ENCODE peak calls at places on chromosomes 6 and 20, in seven cellular contexts. C, O, T, G, W, R and E are unnamed samples.

GRCh38 chr20:34365765-34366213 is 2.7 kb downstream of the ITCH start:
- DNase-seq in G (no peak), O (no peak), R (no peak), C (no peak), T (no peak), W (no peak), E (no peak)

GRCh38 chr6:2181567-2181966 is 63.8 kb downstream of the GMDS start:
- DNase-seq in G (no peak), R (no peak), O (no peak), T (no peak), C (no peak), W (no peak), E (no peak)

GRCh38 chr6:156425374-156425773 is 351.8 kb upstream of the ARID1B start:
- DNase-seq in G (no peak), R (no peak), W (peak), C (no peak), O (peak), T (peak), E (no peak)

GRCh38 chr6:18277181-18278006 is 13.1 kb upstream of the DEK start:
- DNase-seq in G (peak), W (no peak), T (no peak), C (no peak), O (peak), R (peak), E (no peak)

GRCh38 chr6:103231185-103231584 is 1628.5 kb downstream of the HACE1 start:
- DNase-seq in C (no peak), R (no peak), T (no peak), G (no peak), O (no peak), W (no peak), E (no peak)

GRCh38 chr6:3321042-3321441 is 62.3 kb downstream of the PSMG4 start:
- DNase-seq in W (no peak), T (no peak), G (no peak), C (no peak), R (no peak), O (no peak), E (no peak)

GRCh38 chr20:9051508-9051907 is 17.4 kb upstream of the PLCB4 start:
- DNase-seq in W (peak), G (no peak), O (peak), R (no peak), C (no peak), T (peak), E (no peak)

GRCh38 chr6:121630716-121631115 is 195.3 kb downstream of the GJA1 start:
- DNase-seq in R (no peak), T (no peak), C (no peak), W (no peak), G (no peak), O (no peak), E (no peak)

GRCh38 chr6:30682181-30683117 is 4.0 kb downstream of the PPP1R18 start:
- DNase-seq in R (no peak), O (peak), G (no peak), T (peak), W (peak), C (peak), E (no peak)

GRCh38 chr6:124022641-124023040 is 219.0 kb downstream of the NKAIN2 start:
- DNase-seq in O (no peak), R (no peak), W (no peak), G (no peak), C (no peak), T (no peak), E (no peak)

GRCh38 chr6:151475653-151476523 is 17.9 kb upstream of the CCDC170 start:
- DNase-seq in W (peak), T (peak), O (peak), C (no peak), R (peak), G (peak), E (no peak)

GRCh38 chr6:138374815-138375214 is 2.9 kb upstream of the SMIM28 start:
- DNase-seq in C (no peak), O (no peak), W (no peak), G (no peak), R (no peak), T (no peak), E (no peak)

GRCh38 chr20:33859157-33859695 is 48.1 kb downstream of the CHMP4B start:
- DNase-seq in O (no peak), W (no peak), C (peak), T (no peak), G (no peak), R (no peak), E (no peak)

GRCh38 chr6:134177753-134178229 is 125.4 kb upstream of the SLC2A12 start:
- DNase-seq in T (peak), C (no peak), W (peak), G (no peak), R (no peak), O (peak), E (no peak)

GRCh38 chr6:119126826-119127225 is 48.4 kb upstream of the FAM184A start:
- DNase-seq in W (no peak), C (no peak), R (no peak), G (no peak), T (no peak), O (no peak), E (no peak)

GRCh38 chr20:18272451-18272850 is 15.9 kb upstream of the ZNF133 start:
- DNase-seq in G (no peak), T (peak), W (peak), O (peak), C (peak), R (no peak), E (no peak)

GRCh38 chr6:14452567-14453527 is 335.3 kb downstream of the CD83 start:
- DNase-seq in G (no peak), O (no peak), T (no peak), W (no peak), C (no peak), R (no peak), E (no peak)

GRCh38 chr6:132931937-132932336 is 117.6 kb downstream of the RPS12 start:
- DNase-seq in G (no peak), R (no peak), W (peak), C (no peak), O (peak), T (peak), E (peak)

GRCh38 chr20:34938466-34939163 is 17.0 kb downstream of the GSS start:
- DNase-seq in O (no peak), C (peak), G (no peak), W (no peak), R (no peak), T (no peak), E (peak)

GRCh38 chr20:33852971-33853813 is 42.0 kb downstream of the CHMP4B start:
- DNase-seq in G (no peak), C (no peak), O (no peak), T (no peak), R (no peak), W (no peak), E (no peak)

GRCh38 chr6:26484161-26484560 is 15.9 kb upstream of the BTN1A1 start:
- DNase-seq in C (no peak), W (no peak), R (no peak), T (no peak), O (no peak), G (no peak), E (no peak)

GRCh38 chr6:43128926-43129325 is 42.1 kb upstream of the SRF start:
- DNase-seq in W (no peak), O (peak), G (no peak), R (no peak), T (peak), C (no peak), E (no peak)

GRCh38 chr20:48600470-48600945 is 227.3 kb downstream of the PREX1 start:
- DNase-seq in T (no peak), C (no peak), W (no peak), G (no peak), R (no peak), O (no peak), E (no peak)

GRCh38 chr6:163897030-163897429 is 482.5 kb downstream of the QKI start:
- DNase-seq in W (peak), C (no peak), R (no peak), O (no peak), T (peak), G (no peak), E (no peak)

GRCh38 chr6:163319609-163320366 is 94.7 kb upstream of the QKI start:
- DNase-seq in O (no peak), R (no peak), T (no peak), C (no peak), W (no peak), G (no peak), E (no peak)

GRCh38 chr6:11298651-11299420 is 66.4 kb upstream of the NEDD9 start:
- DNase-seq in T (no peak), R (no peak), O (no peak), G (no peak), W (no peak), C (no peak), E (no peak)

GRCh38 chr6:53547166-53547814 is 2.4 kb upstream of the GCLC start:
- DNase-seq in R (no peak), C (no peak), O (peak), T (no peak), W (no peak), G (no peak), E (no peak)

GRCh38 chr20:4512891-4513550 is 208.7 kb upstream of the PRND start:
- DNase-seq in C (no peak), G (no peak), T (peak), O (peak), R (no peak), W (peak), E (no peak)

GRCh38 chr6:44359973-44360372 is 17.5 kb downstream of the SPATS1 start:
- DNase-seq in W (no peak), O (no peak), G (no peak), T (no peak), C (no peak), R (no peak), E (no peak)

GRCh38 chr6:136696783-136697364 is 95.4 kb downstream of the MAP3K5 start:
- DNase-seq in R (no peak), W (no peak), G (no peak), O (no peak), C (no peak), T (no peak), E (no peak)

GRCh38 chr20:11267131-11267761 is 593.4 kb upstream of the JAG1 start:
- DNase-seq in W (peak), T (peak), G (peak), R (no peak), O (peak), C (peak), E (no peak)